ENCODE peak calls at places on chromosomes 4 and X, in ten cellular contexts. P is psoas muscle, Z is kidney epithelial cell, S is heart right ventricle, U is fibroblast of mammary gland, A is cardiac muscle cell, L is GM12865, B is A549, Y is left ventricle myocardium inferior, O is GM23338. D is an unnamed sample.

GRCh38 chr4:148226341-148226740 is 215.9 kb downstream of the NR3C2 start:
- DNase-seq in P (no peak), Z (no peak), S (no peak), U (no peak), A (no peak), L (no peak), B (no peak), Y (no peak), O (no peak), D (peak; percentile 36)

GRCh38 chr4:183430317-183430986 is 14.0 kb upstream of the CDKN2AIP start:
- DNase-seq in P (no peak), Z (no peak), S (peak; percentile 10), U (no peak), A (no peak), L (no peak), B (no peak), Y (no peak), O (peak; percentile 66), D (no peak)

GRCh38 chr4:151664289-151664688 is 96.5 kb downstream of the GATB start:
- DNase-seq in P (no peak), Z (no peak), S (no peak), U (no peak), A (no peak), L (no peak), B (no peak), Y (no peak), O (no peak), D (no peak)

GRCh38 chrX:153651540-153652079 is 4.6 kb downstream of the DUSP9 start:
- DNase-seq in P (no peak), Z (no peak), S (no peak), U (no peak), A (no peak), L (peak; percentile 24), B (peak; percentile 44), Y (no peak), O (peak; percentile 50), D (no peak)

GRCh38 chr4:145301386-145302080 is 121.1 kb upstream of the OTUD4 start:
- DNase-seq in P (no peak), Z (no peak), S (no peak), U (peak; percentile 70), A (peak; percentile 33), L (no peak), B (no peak), Y (no peak), O (no peak), D (peak; percentile 85)

GRCh38 chrX:53681661-53682060 is 4.9 kb downstream of the HUWE1 start:
- DNase-seq in P (no peak), Z (no peak), S (no peak), U (peak; percentile 55), A (peak; percentile 18), L (no peak), B (no peak), Y (no peak), O (no peak), D (peak; percentile 64)

GRCh38 chr4:16858275-16858752 is 40.1 kb downstream of the LDB2 start:
- DNase-seq in P (no peak), Z (peak; percentile 54), S (peak; percentile 69), U (peak; percentile 58), A (peak; percentile 54), L (no peak), B (no peak), Y (no peak), O (peak; percentile 52), D (no peak)

GRCh38 chr4:4991541-4992099 is 27.6 kb downstream of the CYTL1 start:
- DNase-seq in P (no peak), Z (no peak), S (no peak), U (no peak), A (no peak), L (no peak), B (no peak), Y (no peak), O (no peak), D (no peak)

GRCh38 chr4:1012031-1012739 is 759 bp downstream of the FGFRL1 start:
- DNase-seq in P (peak; percentile 44), Z (no peak), S (no peak), U (no peak), A (peak; percentile 36), L (no peak), B (no peak), Y (no peak), O (peak; percentile 47), D (peak; percentile 34)

GRCh38 chr4:3077796-3078195 is 3.3 kb downstream of the HTT start:
- DNase-seq in P (no peak), Z (no peak), S (no peak), U (no peak), A (no peak), L (peak; percentile 93), B (no peak), Y (no peak), O (no peak), D (no peak)
- H3K4me3 ChIP-seq in P (no peak overlapping the region), Z (no peak overlapping the region), S (no peak overlapping the region), U (no peak overlapping the region), A (no peak overlapping the region), L (peak overlapping the region; percentile 91), B (no peak overlapping the region), Y (no peak overlapping the region), O (no peak overlapping the region), D (no peak overlapping the region)

GRCh38 chrX:47814853-47815252 is 21.8 kb upstream of the ZNF81 start:
- DNase-seq in P (no peak), Z (no peak), S (no peak), U (no peak), A (peak; percentile 15), L (no peak), B (no peak), Y (no peak), O (peak; percentile 34), D (no peak)
- TF ChIP-seq CTCF in P (no peak), Z (no peak), S (no peak), U (no peak), A (no peak), L (no peak), B (no peak), Y (peak; percentile 35), O (peak; percentile 22), D (peak; percentile 6)

DNA sequence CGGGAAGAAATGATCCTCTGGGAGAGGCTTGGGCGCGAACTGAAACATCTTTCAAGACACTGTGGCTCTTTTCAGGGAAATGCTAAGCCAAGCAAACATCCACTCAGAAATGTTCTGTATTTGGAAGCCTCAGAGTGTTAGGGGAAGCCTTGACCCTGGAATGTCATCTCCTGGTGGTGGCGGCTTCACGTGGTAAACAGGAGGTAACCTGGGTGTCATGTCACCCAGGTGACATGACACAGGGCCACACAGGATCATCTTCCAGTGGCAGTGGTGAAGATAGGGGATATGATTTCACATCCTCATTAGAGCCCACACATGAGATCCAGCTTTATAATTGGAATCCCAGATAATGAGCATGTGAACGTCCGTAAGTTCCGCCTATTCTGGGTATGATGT is 140.0 kb downstream of the TBL1X start:
- DNase-seq in P (no peak), Z (no peak), S (no peak), U (no peak), A (no peak), L (no peak), B (no peak), Y (no peak), O (no peak), D (no peak)
- H3K4me3 ChIP-seq in P (no peak overlapping the region), Z (no peak overlapping the region), S (no peak overlapping the region), U (no peak overlapping the region), A (no peak overlapping the region), L (no peak overlapping the region), B (no peak overlapping the region), Y (no peak overlapping the region), O (no peak overlapping the region), D (no peak overlapping the region)

GRCh38 chr4:156132196-156132595 is 178.5 kb upstream of the CTSO start:
- DNase-seq in P (no peak), Z (no peak), S (no peak), U (no peak), A (no peak), L (no peak), B (no peak), Y (no peak), O (no peak), D (no peak)
- TF ChIP-seq CTCF in P (no peak), Z (no peak), S (no peak), U (no peak), A (no peak), L (no peak), B (no peak), Y (no peak), O (no peak), D (no peak)

D was measured in epithelial cell of esophagus.